ENCODE peak calls at places on chromosomes 16 and 17, in seven cellular contexts. One of them, this sample, is unnamed.

GRCh38 chr17:65365209-65365608 is 196.2 kb downstream of the AXIN2 start:
- DNase-seq in right lobe of liver: no peak
- DNase-seq in upper lobe of right lung: no peak
- DNase-seq in fibroblast of lung: no peak
- DNase-seq in thoracic aorta: no peak
- DNase-seq in Panc1: no peak
- DNase-seq in ovary: no peak
- DNase-seq in this sample: no peak

GRCh38 chr16:89562027-89562599 is 1.6 kb downstream of the RPL13 start:
- DNase-seq in right lobe of liver: no peak
- DNase-seq in upper lobe of right lung: no peak
- DNase-seq in fibroblast of lung: no peak
- DNase-seq in thoracic aorta: no peak
- DNase-seq in Panc1: no peak
- DNase-seq in ovary: no peak
- DNase-seq in this sample: no peak

GRCh38 chr16:48384982-48385271 is 286 bp downstream of the SIAH1 start:
- DNase-seq in right lobe of liver: peak; percentile 62
- DNase-seq in upper lobe of right lung: no peak
- DNase-seq in fibroblast of lung: peak; percentile 33
- DNase-seq in thoracic aorta: no peak
- DNase-seq in Panc1: no peak
- DNase-seq in ovary: peak; percentile 37
- DNase-seq in this sample: no peak

GRCh38 chr17:70110443-70110880 is 35.4 kb downstream of the KCNJ16 start:
- DNase-seq in right lobe of liver: peak; percentile 22
- DNase-seq in upper lobe of right lung: no peak
- DNase-seq in fibroblast of lung: peak; percentile 86
- DNase-seq in thoracic aorta: no peak
- DNase-seq in Panc1: no peak
- DNase-seq in ovary: no peak
- DNase-seq in this sample: no peak

GRCh38 chr16:1171001-1171400 is 18.1 kb downstream of the CACNA1H start:
- DNase-seq in right lobe of liver: no peak
- DNase-seq in upper lobe of right lung: no peak
- DNase-seq in fibroblast of lung: no peak
- DNase-seq in thoracic aorta: no peak
- DNase-seq in Panc1: no peak
- DNase-seq in ovary: no peak
- DNase-seq in this sample: no peak

GRCh38 chr17:4634981-4635380 is 6.5 kb downstream of the ALOX15 start:
- DNase-seq in right lobe of liver: no peak
- DNase-seq in upper lobe of right lung: peak; percentile 11
- DNase-seq in fibroblast of lung: no peak
- DNase-seq in thoracic aorta: no peak
- DNase-seq in Panc1: no peak
- DNase-seq in ovary: no peak
- DNase-seq in this sample: no peak

GRCh38 chr17:66508896-66509843 is 206.8 kb downstream of the PRKCA start:
- DNase-seq in right lobe of liver: peak; percentile 41
- DNase-seq in upper lobe of right lung: peak; percentile 69
- DNase-seq in fibroblast of lung: peak; percentile 90
- DNase-seq in thoracic aorta: no peak
- DNase-seq in Panc1: peak; percentile 60
- DNase-seq in ovary: no peak
- DNase-seq in this sample: peak; percentile 51

GRCh38 chr17:31388770-31389672 is 2.5 kb upstream of the RAB11FIP4 start:
- DNase-seq in right lobe of liver: no peak
- DNase-seq in upper lobe of right lung: no peak
- DNase-seq in fibroblast of lung: peak; percentile 2
- DNase-seq in thoracic aorta: no peak
- DNase-seq in Panc1: peak; percentile 12
- DNase-seq in ovary: no peak
- DNase-seq in this sample: no peak

GRCh38 chr17:7558544-7559306 is at the start of gene TNFSF13:
- DNase-seq in right lobe of liver: peak; percentile 55
- DNase-seq in upper lobe of right lung: peak; percentile 87
- DNase-seq in fibroblast of lung: no peak
- DNase-seq in thoracic aorta: no peak
- DNase-seq in Panc1: no peak
- DNase-seq in ovary: peak; percentile 55
- DNase-seq in this sample: peak; percentile 79

GRCh38 chr17:77834170-77835115 is 124.1 kb upstream of the TNRC6C start:
- DNase-seq in right lobe of liver: peak; percentile 51
- DNase-seq in upper lobe of right lung: peak; percentile 88
- DNase-seq in fibroblast of lung: peak; percentile 96
- DNase-seq in thoracic aorta: peak; percentile 65
- DNase-seq in Panc1: no peak
- DNase-seq in ovary: peak; percentile 32
- DNase-seq in this sample: peak; percentile 80

GRCh38 chr16:14063618-14064581 is 7.2 kb upstream of the MRTFB start:
- DNase-seq in right lobe of liver: no peak
- DNase-seq in upper lobe of right lung: no peak
- DNase-seq in fibroblast of lung: peak; percentile 59
- DNase-seq in thoracic aorta: no peak
- DNase-seq in Panc1: no peak
- DNase-seq in ovary: no peak
- DNase-seq in this sample: no peak

GRCh38 chr16:30351586-30352419 is 3.3 kb downstream of the CD2BP2 start:
- DNase-seq in right lobe of liver: peak; percentile 82
- DNase-seq in upper lobe of right lung: peak; percentile 84
- DNase-seq in fibroblast of lung: peak; percentile 92
- DNase-seq in thoracic aorta: peak; percentile 70
- DNase-seq in Panc1: no peak
- DNase-seq in ovary: peak; percentile 81
- DNase-seq in this sample: peak; percentile 71

GRCh38 chr17:3944485-3945388 is 19.5 kb downstream of the ATP2A3 start:
- DNase-seq in right lobe of liver: peak; percentile 59
- DNase-seq in upper lobe of right lung: peak; percentile 74
- DNase-seq in fibroblast of lung: peak; percentile 41
- DNase-seq in thoracic aorta: no peak
- DNase-seq in Panc1: no peak
- DNase-seq in ovary: peak; percentile 85
- DNase-seq in this sample: no peak

GRCh38 chr17:71460943-71461342 is 659.9 kb upstream of the SOX9 start:
- DNase-seq in right lobe of liver: no peak
- DNase-seq in upper lobe of right lung: no peak
- DNase-seq in fibroblast of lung: no peak
- DNase-seq in thoracic aorta: no peak
- DNase-seq in Panc1: no peak
- DNase-seq in ovary: no peak
- DNase-seq in this sample: no peak

GRCh38 chr17:28471531-28472342 is 1.7 kb upstream of the SLC13A2 start:
- DNase-seq in right lobe of liver: no peak
- DNase-seq in upper lobe of right lung: no peak
- DNase-seq in fibroblast of lung: no peak
- DNase-seq in thoracic aorta: no peak
- DNase-seq in Panc1: no peak
- DNase-seq in ovary: no peak
- DNase-seq in this sample: no peak

GRCh38 chr16:57826040-57826434 is 23.7 kb upstream of the KIFC3 start:
- DNase-seq in right lobe of liver: no peak
- DNase-seq in upper lobe of right lung: no peak
- DNase-seq in fibroblast of lung: no peak
- DNase-seq in thoracic aorta: no peak
- DNase-seq in Panc1: no peak
- DNase-seq in ovary: no peak
- DNase-seq in this sample: no peak

GRCh38 chr16:75238132-75238852 is 13.1 kb downstream of the BCAR1 start:
- DNase-seq in right lobe of liver: peak; percentile 40
- DNase-seq in upper lobe of right lung: peak; percentile 79
- DNase-seq in fibroblast of lung: peak; percentile 95
- DNase-seq in thoracic aorta: peak; percentile 62
- DNase-seq in Panc1: no peak
- DNase-seq in ovary: peak; percentile 90
- DNase-seq in this sample: peak; percentile 61

GRCh38 chr16:85731179-85731578 is 19.7 kb downstream of the C16orf74 start:
- DNase-seq in right lobe of liver: no peak
- DNase-seq in upper lobe of right lung: no peak
- DNase-seq in fibroblast of lung: no peak
- DNase-seq in thoracic aorta: no peak
- DNase-seq in Panc1: no peak
- DNase-seq in ovary: no peak
- DNase-seq in this sample: no peak

GRCh38 chr16:85729907-85730465 is 20.9 kb downstream of the C16orf74 start:
- DNase-seq in right lobe of liver: no peak
- DNase-seq in upper lobe of right lung: no peak
- DNase-seq in fibroblast of lung: no peak
- DNase-seq in thoracic aorta: no peak
- DNase-seq in Panc1: no peak
- DNase-seq in ovary: no peak
- DNase-seq in this sample: no peak

GRCh38 chr16:85724936-85725335 is 26.0 kb downstream of the C16orf74 start:
- DNase-seq in right lobe of liver: no peak
- DNase-seq in upper lobe of right lung: no peak
- DNase-seq in fibroblast of lung: no peak
- DNase-seq in thoracic aorta: no peak
- DNase-seq in Panc1: no peak
- DNase-seq in ovary: no peak
- DNase-seq in this sample: no peak

GRCh38 chr16:85729452-85729851 is 21.4 kb downstream of the C16orf74 start:
- DNase-seq in right lobe of liver: no peak
- DNase-seq in upper lobe of right lung: no peak
- DNase-seq in fibroblast of lung: peak; percentile 46
- DNase-seq in thoracic aorta: no peak
- DNase-seq in Panc1: no peak
- DNase-seq in ovary: no peak
- DNase-seq in this sample: no peak

GRCh38 chr16:85728879-85729278 is 22.0 kb downstream of the C16orf74 start:
- DNase-seq in right lobe of liver: no peak
- DNase-seq in upper lobe of right lung: no peak
- DNase-seq in fibroblast of lung: no peak
- DNase-seq in thoracic aorta: no peak
- DNase-seq in Panc1: no peak
- DNase-seq in ovary: no peak
- DNase-seq in this sample: no peak
- H3K9me3 ChIP-seq in right lobe of liver: no peaks in the 10 kb centered on the region
- H3K9me3 ChIP-seq in upper lobe of right lung: no peaks in the 10 kb centered on the region
- H3K9me3 ChIP-seq in fibroblast of lung: no peaks in the 10 kb centered on the region
- H3K9me3 ChIP-seq in thoracic aorta: no peaks in the 10 kb centered on the region
- H3K9me3 ChIP-seq in Panc1: no peaks in the 10 kb centered on the region
- H3K9me3 ChIP-seq in ovary: no peaks in the 10 kb centered on the region
- H3K9me3 ChIP-seq in this sample: no peaks in the 10 kb centered on the region

DNA sequence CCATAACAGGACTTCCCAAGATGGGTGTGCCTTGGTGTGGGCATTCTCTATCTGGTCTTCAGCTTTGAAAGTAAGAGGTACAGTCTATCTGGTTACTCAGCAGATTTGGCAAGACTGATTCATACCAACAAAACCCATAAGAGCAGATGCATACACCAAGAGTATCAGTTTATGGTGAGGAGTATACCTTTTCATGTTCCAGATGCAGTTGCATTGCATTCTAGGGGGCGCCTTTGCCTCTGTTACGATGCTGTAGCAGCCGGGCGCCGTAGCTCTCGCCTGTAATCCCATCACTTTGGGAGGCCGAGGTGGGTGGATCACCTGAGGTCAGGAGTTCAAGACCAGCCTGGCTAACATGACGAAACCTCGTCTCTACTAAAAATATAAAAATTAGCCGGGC is 31.1 kb upstream of the CARMIL2 start:
- DNase-seq in right lobe of liver: no peak
- DNase-seq in upper lobe of right lung: no peak
- DNase-seq in fibroblast of lung: no peak
- DNase-seq in thoracic aorta: no peak
- DNase-seq in Panc1: no peak
- DNase-seq in ovary: no peak
- DNase-seq in this sample: no peak
- TF ChIP-seq CTCF in right lobe of liver: peak; percentile 7
- TF ChIP-seq CTCF in upper lobe of right lung: no peak
- TF ChIP-seq CTCF in fibroblast of lung: no peak
- TF ChIP-seq CTCF in thoracic aorta: no peak
- TF ChIP-seq CTCF in Panc1: no peak
- TF ChIP-seq CTCF in ovary: no peak
- TF ChIP-seq CTCF in this sample: no peak

GRCh38 chr17:42853597-42853967 is 2.6 kb downstream of the AOC3 start:
- DNase-seq in right lobe of liver: no peak
- DNase-seq in upper lobe of right lung: peak; percentile 13
- DNase-seq in fibroblast of lung: no peak
- DNase-seq in thoracic aorta: no peak
- DNase-seq in Panc1: no peak
- DNase-seq in ovary: no peak
- DNase-seq in this sample: no peak

GRCh38 chr17:42857389-42857788 is 6.4 kb downstream of the AOC3 start:
- DNase-seq in right lobe of liver: no peak
- DNase-seq in upper lobe of right lung: peak; percentile 26
- DNase-seq in fibroblast of lung: no peak
- DNase-seq in thoracic aorta: no peak
- DNase-seq in Panc1: no peak
- DNase-seq in ovary: no peak
- DNase-seq in this sample: no peak

GRCh38 chr17:42853004-42853403 is 2.0 kb downstream of the AOC3 start:
- DNase-seq in right lobe of liver: no peak
- DNase-seq in upper lobe of right lung: peak; percentile 40
- DNase-seq in fibroblast of lung: no peak
- DNase-seq in thoracic aorta: no peak
- DNase-seq in Panc1: no peak
- DNase-seq in ovary: no peak
- DNase-seq in this sample: no peak

GRCh38 chr17:42853968-42854790 is 3.2 kb downstream of the AOC3 start:
- DNase-seq in right lobe of liver: no peak
- DNase-seq in upper lobe of right lung: peak; percentile 52
- DNase-seq in fibroblast of lung: no peak
- DNase-seq in thoracic aorta: no peak
- DNase-seq in Panc1: no peak
- DNase-seq in ovary: no peak
- DNase-seq in this sample: no peak

GRCh38 chr17:42855048-42855596 is 4.1 kb downstream of the AOC3 start:
- DNase-seq in right lobe of liver: peak; percentile 87
- DNase-seq in upper lobe of right lung: peak; percentile 54
- DNase-seq in fibroblast of lung: no peak
- DNase-seq in thoracic aorta: no peak
- DNase-seq in Panc1: no peak
- DNase-seq in ovary: no peak
- DNase-seq in this sample: no peak
- H3K27ac ChIP-seq in right lobe of liver: no peak overlapping the region
- H3K27ac ChIP-seq in upper lobe of right lung: peak overlapping the region; percentile 58
- H3K27ac ChIP-seq in fibroblast of lung: no peak overlapping the region
- H3K27ac ChIP-seq in thoracic aorta: peak overlapping the region; percentile 96
- H3K27ac ChIP-seq in Panc1: no peak overlapping the region
- H3K27ac ChIP-seq in ovary: no peak overlapping the region
- H3K27ac ChIP-seq in this sample: peak overlapping the region; percentile 61

GRCh38 chr17:1078062-1078711 is 81.3 kb downstream of the TIMM22 start:
- DNase-seq in right lobe of liver: no peak
- DNase-seq in upper lobe of right lung: no peak
- DNase-seq in fibroblast of lung: no peak
- DNase-seq in thoracic aorta: no peak
- DNase-seq in Panc1: no peak
- DNase-seq in ovary: no peak
- DNase-seq in this sample: peak; percentile 43
- H3K9me3 ChIP-seq in right lobe of liver: no peaks in the 10 kb centered on the region
- H3K9me3 ChIP-seq in upper lobe of right lung: no peaks in the 10 kb centered on the region
- H3K9me3 ChIP-seq in fibroblast of lung: no peaks in the 10 kb centered on the region
- H3K9me3 ChIP-seq in thoracic aorta: no peaks in the 10 kb centered on the region
- H3K9me3 ChIP-seq in Panc1: no peaks in the 10 kb centered on the region
- H3K9me3 ChIP-seq in ovary: no peaks in the 10 kb centered on the region
- H3K9me3 ChIP-seq in this sample: no peaks in the 10 kb centered on the region

DNA sequence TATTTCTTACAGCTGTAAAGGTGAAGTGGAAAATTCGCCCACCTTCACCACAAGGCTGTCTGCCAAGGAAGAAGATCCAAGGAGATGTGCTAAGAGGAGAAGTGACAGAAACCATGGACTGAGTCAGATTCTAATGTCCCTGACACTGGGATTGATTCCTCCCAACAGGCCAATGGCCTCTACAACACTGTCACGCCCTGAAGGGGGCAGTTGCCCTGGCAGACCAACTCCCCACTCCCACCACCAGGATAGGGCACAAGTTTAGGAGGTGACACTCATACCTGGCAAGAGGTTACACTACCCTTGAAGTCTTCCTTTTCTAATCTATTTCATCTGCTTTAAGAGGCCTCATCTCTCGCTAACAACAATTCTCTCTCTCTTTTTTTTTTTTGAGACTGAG is 16.1 kb downstream of the PIP4K2B start:
- DNase-seq in right lobe of liver: no peak
- DNase-seq in upper lobe of right lung: no peak
- DNase-seq in fibroblast of lung: no peak
- DNase-seq in thoracic aorta: no peak
- DNase-seq in Panc1: no peak
- DNase-seq in ovary: no peak
- DNase-seq in this sample: no peak
- TF ChIP-seq CTCF in right lobe of liver: no peak
- TF ChIP-seq CTCF in upper lobe of right lung: no peak
- TF ChIP-seq CTCF in fibroblast of lung: no peak
- TF ChIP-seq CTCF in thoracic aorta: no peak
- TF ChIP-seq CTCF in Panc1: no peak
- TF ChIP-seq CTCF in ovary: no peak
- TF ChIP-seq CTCF in this sample: no peak